ENCODE peak calls at places on chromosomes 16 and 17, in seven cellular contexts. F, I, K, Y, H, U and V are unnamed samples.
A peak's percentile ranks its signal among the peaks of the same experiment; 100 is the strongest.

GRCh38 chr16:68596266-68596665 is 48.8 kb upstream of the CDH3 start:
- DNase-seq in F (no peak), I (no peak), U (no peak), K (no peak), Y (no peak), H (no peak), V (no peak)

GRCh38 chr17:31004160-31004559 is 33.3 kb downstream of the RNF135 start:
- DNase-seq in F (no peak), Y (no peak), K (no peak), I (no peak), U (no peak), H (no peak), V (no peak)

GRCh38 chr17:9472541-9472940 is 103.1 kb downstream of the STX8 start:
- DNase-seq in U (no peak), H (no peak), Y (peak; percentile 73), F (peak; percentile 57), K (peak; percentile 65), I (peak; percentile 27), V (peak; percentile 43)

GRCh38 chr16:55760665-55761035 is 72.2 kb downstream of the CES1 start:
- DNase-seq in U (no peak), Y (no peak), I (no peak), K (no peak), F (no peak), H (no peak), V (no peak)

GRCh38 chr17:30369995-30370394 is 8.7 kb upstream of the CPD start:
- DNase-seq in U (no peak), F (no peak), I (no peak), K (no peak), Y (no peak), H (no peak), V (no peak)

GRCh38 chr16:19967963-19968362 is 83.3 kb upstream of the GPRC5B start:
- DNase-seq in F (no peak), K (no peak), U (no peak), Y (no peak), H (no peak), I (no peak), V (no peak)

GRCh38 chr17:10121971-10122707 is 76.3 kb downstream of the GAS7 start:
- DNase-seq in F (no peak), K (no peak), U (no peak), I (no peak), Y (peak; percentile 34), H (no peak), V (no peak)

GRCh38 chr17:8095361-8095760 is 7.8 kb upstream of the ALOX12B start:
- DNase-seq in K (no peak), H (no peak), Y (no peak), I (no peak), F (no peak), U (no peak), V (no peak)

GRCh38 chr17:72351884-72352346 is 231.1 kb downstream of the SOX9 start:
- DNase-seq in H (no peak), Y (no peak), F (no peak), U (no peak), K (no peak), I (no peak), V (no peak)

GRCh38 chr17:73027130-73027741 is 65.3 kb downstream of the SLC39A11 start:
- DNase-seq in I (no peak), Y (peak; percentile 73), H (no peak), K (peak; percentile 43), U (no peak), F (no peak), V (peak; percentile 21)

GRCh38 chr17:30957741-30958140 is 13.1 kb upstream of the RNF135 start:
- DNase-seq in H (no peak), K (no peak), I (no peak), U (no peak), Y (no peak), F (no peak), V (no peak)

GRCh38 chr16:67719778-67720144 is 645 bp upstream of the GFOD2 start:
- DNase-seq in K (peak; percentile 39), I (peak; percentile 31), Y (peak; percentile 52), U (no peak), H (peak; percentile 42), F (no peak), V (peak; percentile 65)

GRCh38 chr16:85560932-85561247 is 52.2 kb upstream of the GSE1 start:
- DNase-seq in Y (no peak), K (no peak), F (no peak), I (no peak), U (no peak), H (no peak), V (no peak)

GRCh38 chr16:85556456-85557082 is 56.6 kb upstream of the GSE1 start:
- DNase-seq in Y (no peak), I (no peak), U (no peak), H (peak; percentile 75), K (peak; percentile 24), F (no peak), V (peak; percentile 62)

GRCh38 chr16:85557083-85557975 is 55.8 kb upstream of the GSE1 start:
- DNase-seq in Y (no peak), U (no peak), F (no peak), I (no peak), H (peak; percentile 62), K (no peak), V (no peak)

GRCh38 chr16:85555549-85556455 is 57.3 kb upstream of the GSE1 start:
- DNase-seq in F (no peak), H (peak; percentile 79), Y (peak; percentile 30), I (peak; percentile 33), U (no peak), K (peak; percentile 57), V (peak; percentile 80)

DNA sequence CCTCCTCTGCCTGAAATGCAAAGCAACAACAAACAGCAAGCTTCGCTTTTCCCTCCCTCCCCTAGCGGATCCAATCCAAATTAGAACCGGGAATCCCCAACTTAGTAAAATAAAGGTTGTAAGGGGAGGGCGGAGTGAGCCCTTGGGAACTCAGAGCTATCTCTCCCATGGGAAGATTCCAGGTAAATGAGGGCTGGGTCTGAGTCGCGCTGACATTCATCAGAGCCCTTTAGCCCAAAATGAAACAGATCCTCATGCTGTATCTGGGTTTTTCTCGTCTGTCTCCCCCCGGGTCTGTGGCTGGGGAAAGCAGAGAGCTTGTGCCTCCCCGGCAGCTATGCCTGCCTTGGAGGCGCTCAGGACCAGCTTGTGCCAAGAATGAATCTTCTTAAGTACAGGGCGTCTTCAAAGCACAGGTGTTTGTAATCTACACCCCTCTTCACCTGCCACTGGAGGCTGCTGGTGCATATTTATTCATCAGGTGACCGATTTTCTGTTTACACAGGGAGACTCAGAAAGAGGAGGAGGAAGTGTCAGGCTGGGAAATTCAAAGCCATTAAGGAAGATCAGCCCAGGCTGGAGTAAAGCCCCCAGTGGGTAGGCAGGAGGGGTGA is 55.0 kb upstream of the GSE1 start:
- DNase-seq in K (no peak), Y (no peak), F (no peak), U (no peak), I (no peak), H (peak; percentile 77), V (no peak)
- H3K4me3 ChIP-seq in K (peak overlapping the region; percentile 73), Y (peak overlapping the region; percentile 70), F (no peak overlapping the region), U (peak overlapping the region; percentile 83), I (no peak overlapping the region), H (no peak overlapping the region), V (peak overlapping the region; percentile 79)

DNA sequence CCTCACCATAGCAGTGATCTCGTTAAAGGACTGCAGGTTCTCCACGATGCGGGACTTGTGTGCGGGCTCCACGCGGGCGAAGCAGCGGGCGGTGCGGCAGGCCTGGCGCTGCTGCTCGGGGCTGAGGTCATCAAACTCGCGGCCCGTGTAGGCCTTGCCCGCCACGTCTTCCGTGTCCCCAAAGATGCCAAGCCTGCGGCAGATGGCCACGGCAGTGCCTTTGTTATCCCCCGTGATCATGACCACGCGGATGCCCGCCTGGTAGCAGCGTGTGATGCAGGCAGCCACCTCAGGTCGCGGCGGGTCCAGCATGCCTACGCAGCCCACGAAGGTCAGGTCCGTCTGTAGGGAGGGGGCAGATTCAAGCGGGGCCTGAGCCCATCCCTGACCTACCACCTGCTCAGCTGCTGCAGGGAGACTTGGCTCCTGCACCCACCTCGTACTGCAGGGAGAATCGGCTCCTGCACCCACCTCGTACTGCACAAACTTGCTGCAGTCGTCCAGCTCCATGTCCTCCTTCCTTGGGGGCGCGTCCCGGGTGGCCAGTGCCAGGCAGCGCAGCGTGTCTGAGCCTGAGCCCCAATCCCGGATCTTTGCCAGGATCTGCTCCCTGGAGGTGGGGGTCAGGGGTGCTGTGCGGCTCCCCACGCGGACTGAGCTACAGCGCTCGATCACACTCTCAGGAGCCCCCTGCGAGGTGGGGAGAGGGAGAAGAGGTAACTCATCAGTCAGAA is 23.1 kb downstream of the ATP2A3 start:
- DNase-seq in K (no peak), U (no peak), F (no peak), I (no peak), Y (no peak), H (no peak), V (no peak)
- TF ChIP-seq CTCF in K (no peak), U (no peak), F (no peak), I (no peak), Y (no peak), H (no peak), V (no peak)

DNA sequence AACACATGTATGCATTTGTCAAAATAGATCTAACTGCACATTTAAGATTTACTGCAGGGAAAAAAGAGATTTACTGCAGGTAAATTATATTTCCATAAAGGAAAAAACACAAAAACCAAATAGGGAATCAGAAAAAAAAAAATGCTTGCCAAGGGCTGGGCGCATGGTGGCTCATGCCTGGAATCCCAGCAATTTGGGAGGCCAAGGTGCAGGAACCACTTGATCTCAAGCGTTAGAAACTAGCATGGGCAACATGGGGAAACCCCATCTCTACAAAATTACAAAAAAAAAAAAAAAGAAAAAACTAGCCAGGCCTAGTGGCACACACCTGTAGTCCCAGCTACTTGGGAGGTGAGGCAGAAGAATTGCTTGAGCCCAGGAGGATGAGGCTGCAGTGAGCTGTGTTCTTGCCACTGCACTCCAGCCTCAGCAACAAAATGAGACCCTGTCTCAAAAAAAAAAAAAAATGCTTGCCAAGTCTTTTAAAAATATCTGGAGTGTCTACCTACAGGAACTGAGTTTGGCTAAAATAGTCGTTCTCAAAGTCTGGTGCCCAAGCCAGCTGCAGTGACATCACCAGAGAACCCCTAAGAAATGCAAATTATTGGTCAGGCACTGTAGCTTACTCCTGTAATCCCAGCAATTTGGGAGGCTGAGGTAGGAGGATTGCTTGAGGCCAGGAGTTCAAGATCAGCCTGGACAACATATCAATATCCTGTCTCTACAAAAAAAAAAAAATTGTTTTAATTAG is 17.5 kb downstream of the TRIM25 start:
- DNase-seq in K (no peak), Y (no peak), H (no peak), U (no peak), I (no peak), F (no peak), V (no peak)
- H3K4me3 ChIP-seq in K (no peak overlapping the region), Y (no peak overlapping the region), H (no peak overlapping the region), U (no peak overlapping the region), I (no peak overlapping the region), F (no peak overlapping the region), V (no peak overlapping the region)

GRCh38 chr17:61309857-61310256 is 89.8 kb upstream of the TBX2 start:
- DNase-seq in Y (peak; percentile 94), F (no peak), U (no peak), H (no peak), K (peak; percentile 85), I (no peak), V (peak; percentile 91)

GRCh38 chr17:61309362-61309761 is 90.3 kb upstream of the TBX2 start:
- DNase-seq in F (no peak), H (no peak), U (no peak), I (no peak), K (no peak), Y (no peak), V (peak; percentile 72)

GRCh38 chr17:61306003-61306402 is 93.6 kb upstream of the TBX2 start:
- DNase-seq in I (no peak), F (no peak), H (no peak), U (no peak), K (no peak), Y (peak; percentile 63), V (no peak)

GRCh38 chr17:61310611-61311010 is 89.0 kb upstream of the TBX2 start:
- DNase-seq in K (no peak), Y (no peak), F (no peak), U (no peak), I (no peak), H (no peak), V (peak; percentile 53)

GRCh38 chr17:61307905-61308886 is 91.4 kb upstream of the TBX2 start:
- DNase-seq in F (no peak), K (peak; percentile 93), H (peak; percentile 49), U (no peak), Y (peak; percentile 100), I (no peak), V (peak; percentile 100)
- TF ChIP-seq CTCF in F (no peak), K (peak; percentile 12), H (no peak), U (no peak), Y (peak; percentile 17), I (no peak), V (peak; percentile 24)